ENCODE peak calls at places on chromosomes 7 and 10, in nine cellular contexts. P is astrocyte of the spinal cord; T is effector CD4-positive, alpha-beta T cell; H is heart left ventricle; D is activated CD4-positive, alpha-beta T cell treated with anti-CD3 and anti-CD28 coated beads for 48 hours; L is activated naive CD8-positive, alpha-beta T cell treated with anti-CD3 and anti-CD28 coated beads, Interleukin-2, amount 50 U/mL, for 24 hours; Z is DMS153; J is fibroblast of the aortic adventitia; Y is AG10803. M is an unnamed sample.

GRCh38 chr7:100793806-100794660 is 33.3 kb downstream of the EPHB4 start:
- DNase-seq in P (peak; percentile 14), L (no peak), J (no peak), Z (no peak), Y (no peak), T (no peak), H (no peak), D (no peak), M (no peak)

GRCh38 chr10:95431900-95432342 is 129.2 kb downstream of the SORBS1 start:
- DNase-seq in J (no peak), Y (no peak), D (no peak), P (no peak), Z (no peak), H (peak; percentile 55), L (no peak), T (no peak), M (no peak)

GRCh38 chr10:91549296-91549695 is 83.6 kb downstream of the PPP1R3C start:
- DNase-seq in Y (no peak), Z (no peak), T (no peak), D (no peak), J (no peak), H (no peak), L (no peak), P (no peak), M (no peak)

GRCh38 chr7:90347759-90348158 is 1.2 kb downstream of the GTPBP10 start:
- DNase-seq in P (no peak), T (no peak), Z (no peak), J (no peak), L (no peak), Y (no peak), D (no peak), H (no peak), M (no peak)

GRCh38 chr7:150876817-150877526 is 24.7 kb downstream of the AOC1 start:
- DNase-seq in P (peak; percentile 55), Y (peak; percentile 74), H (peak; percentile 63), L (peak; percentile 57), D (peak; percentile 57), Z (peak; percentile 87), J (peak; percentile 47), T (peak; percentile 17), M (peak; percentile 73)

GRCh38 chr7:33807779-33808482 is 97.4 kb upstream of the BMPER start:
- DNase-seq in L (peak; percentile 12), D (peak; percentile 29), T (no peak), P (peak; percentile 82), Y (peak; percentile 85), Z (no peak), H (no peak), J (peak; percentile 91), M (no peak)

GRCh38 chr10:68156373-68157185 is 47.3 kb downstream of the MYPN start:
- DNase-seq in Z (peak; percentile 19), L (peak; percentile 59), Y (peak; percentile 67), J (peak; percentile 87), T (peak; percentile 50), H (peak; percentile 47), P (peak; percentile 75), D (peak; percentile 67), M (peak; percentile 0)

GRCh38 chr7:4248295-4248694 is 433.8 kb upstream of the FOXK1 start:
- DNase-seq in T (no peak), Y (no peak), D (no peak), P (no peak), J (no peak), L (no peak), Z (no peak), H (no peak), M (no peak)

GRCh38 chr7:33195264-33195663 is 65.9 kb downstream of the BBS9 start:
- DNase-seq in T (no peak), Y (peak; percentile 82), P (peak; percentile 70), H (no peak), J (peak; percentile 77), Z (no peak), D (no peak), L (no peak), M (no peak)

GRCh38 chr7:106891545-106892410 is 26.7 kb downstream of the PIK3CG start:
- DNase-seq in D (no peak), J (no peak), H (no peak), Z (peak; percentile 53), P (no peak), Y (no peak), T (no peak), L (no peak), M (peak; percentile 27)

GRCh38 chr10:48750991-48751390 is 66.3 kb downstream of the WDFY4 start:
- DNase-seq in T (no peak), Y (no peak), H (no peak), P (no peak), D (no peak), Z (no peak), J (no peak), L (no peak), M (no peak)

GRCh38 chr10:102395677-102396197 is at the start of gene NFKB2:
- DNase-seq in P (no peak), T (no peak), L (no peak), Z (no peak), J (peak; percentile 87), D (no peak), H (no peak), Y (peak; percentile 75), M (no peak)

GRCh38 chr7:27840314-27840713 is 100.4 kb downstream of the TAX1BP1 start:
- DNase-seq in Y (no peak), T (peak; percentile 28), H (no peak), P (no peak), L (peak; percentile 18), D (peak; percentile 34), Z (no peak), J (no peak), M (no peak)

GRCh38 chr10:95327367-95327766 is 36.6 kb upstream of the PDLIM1 start:
- DNase-seq in H (peak; percentile 69), Z (peak; percentile 82), L (no peak), J (peak; percentile 20), T (no peak), Y (peak; percentile 52), D (no peak), P (peak; percentile 52), M (peak; percentile 72)

GRCh38 chr10:69826789-69827532 is 25.3 kb downstream of the COL13A1 start:
- DNase-seq in J (no peak), D (no peak), P (no peak), L (no peak), Z (no peak), T (no peak), Y (no peak), H (no peak), M (no peak)

GRCh38 chr7:11923376-11923922 is 91.5 kb upstream of the THSD7A start:
- DNase-seq in H (no peak), T (no peak), Y (no peak), D (no peak), L (no peak), P (no peak), Z (peak; percentile 40), J (no peak), M (no peak)

GRCh38 chr10:70197235-70197952 is 27.1 kb upstream of the SAR1A start:
- DNase-seq in Z (no peak), Y (no peak), J (no peak), P (no peak), H (no peak), L (no peak), D (no peak), T (no peak), M (no peak)

GRCh38 chr10:127279334-127279774 is 83.0 kb upstream of the INSYN2A start:
- DNase-seq in P (no peak), Y (no peak), Z (peak; percentile 94), J (no peak), T (no peak), L (no peak), D (no peak), H (no peak), M (no peak)

GRCh38 chr7:4279210-4279609 is 402.9 kb upstream of the FOXK1 start:
- DNase-seq in T (no peak), D (no peak), Z (no peak), H (no peak), Y (no peak), J (no peak), P (no peak), L (no peak), M (no peak)

GRCh38 chr7:142612264-142612881 is 136.9 kb upstream of the PRSS1 start:
- DNase-seq in T (no peak), P (peak; percentile 68), L (no peak), J (no peak), Z (no peak), D (no peak), H (no peak), Y (peak; percentile 26), M (no peak)

GRCh38 chr10:98244586-98244985 is 23.4 kb downstream of the LOXL4 start:
- DNase-seq in P (no peak), J (no peak), D (no peak), Y (no peak), Z (no peak), H (no peak), T (no peak), L (no peak), M (no peak)

GRCh38 chr10:69653561-69653960 is 23.5 kb downstream of the FAM241B start:
- DNase-seq in H (no peak), Y (no peak), Z (no peak), P (no peak), T (no peak), D (no peak), J (no peak), L (no peak), M (no peak)

GRCh38 chr7:130941322-130942210 is 207.6 kb upstream of the KLF14 start:
- DNase-seq in D (peak; percentile 44), P (peak; percentile 82), T (no peak), Y (peak; percentile 61), L (no peak), J (peak; percentile 56), Z (no peak), H (peak; percentile 53), M (no peak)

GRCh38 chr7:88377421-88377820 is 70.7 kb upstream of the STEAP4 start:
- DNase-seq in H (no peak), Z (no peak), Y (no peak), J (no peak), L (no peak), P (no peak), D (no peak), T (no peak), M (no peak)

GRCh38 chr10:784759-785538 is 95.5 kb upstream of the DIP2C start:
- DNase-seq in Y (peak; percentile 68), J (peak; percentile 67), Z (no peak), H (peak; percentile 81), D (peak; percentile 87), P (peak; percentile 80), L (peak; percentile 72), T (no peak), M (peak; percentile 5)

GRCh38 chr7:131057015-131057518 is 270.6 kb upstream of the MKLN1 start:
- DNase-seq in D (no peak), J (peak; percentile 78), H (no peak), T (no peak), Y (peak; percentile 86), L (no peak), P (peak; percentile 93), Z (no peak), M (no peak)

GRCh38 chr10:70893227-70894006 is 5.1 kb upstream of the PCBD1 start:
- DNase-seq in Y (no peak), H (no peak), T (no peak), L (no peak), J (no peak), D (no peak), P (no peak), Z (no peak), M (no peak)

GRCh38 chr7:45940939-45941338 is 19.9 kb upstream of the IGFBP3 start:
- DNase-seq in Y (no peak), J (no peak), Z (no peak), T (no peak), D (no peak), P (no peak), H (no peak), L (no peak), M (no peak)

GRCh38 chr7:29035044-29035740 is 77.1 kb upstream of the TRIL start:
- DNase-seq in J (peak; percentile 66), T (no peak), Z (no peak), D (peak; percentile 6), P (peak; percentile 85), L (peak; percentile 4), Y (peak; percentile 68), H (no peak), M (no peak)

GRCh38 chr7:23383225-23383624 is 84.1 kb downstream of the MALSU1 start:
- DNase-seq in J (peak; percentile 28), H (no peak), T (no peak), L (no peak), P (peak; percentile 49), D (no peak), Z (no peak), Y (peak; percentile 15), M (no peak)

GRCh38 chr10:94567714-94568520 is 22.3 kb downstream of the HELLS start:
- DNase-seq in J (no peak), Z (no peak), D (no peak), L (no peak), P (no peak), H (no peak), Y (no peak), T (no peak), M (no peak)

M was measured in DMS79 treated with DMSO at 0.1 percent for 48 hours.